ENCODE peak calls at places on chromosomes 12 and 14, in seven cellular contexts. O, M, S, Q, J, Z and K are unnamed samples.

GRCh38 chr14:64337901-64338615 is 43.9 kb upstream of the ESR2 start:
- DNase-seq in S (peak; percentile 69), Q (peak; percentile 58), M (peak; percentile 71), J (peak; percentile 62), Z (peak; percentile 59), O (no peak), K (peak; percentile 68)

GRCh38 chr12:50344775-50345174 is 51.6 kb downstream of the FAM186A start:
- DNase-seq in M (no peak), J (no peak), O (no peak), Q (no peak), S (no peak), Z (no peak), K (no peak)

GRCh38 chr12:45907955-45908354 is 82.4 kb downstream of the SCAF11 start:
- DNase-seq in S (no peak), J (no peak), Q (no peak), Z (no peak), O (no peak), M (no peak), K (no peak)

GRCh38 chr14:23154876-23155587 is 28.4 kb downstream of the SLC7A8 start:
- DNase-seq in Z (peak; percentile 61), M (peak; percentile 33), J (peak; percentile 84), S (peak; percentile 85), O (peak; percentile 71), Q (peak; percentile 89), K (peak; percentile 80)

GRCh38 chr14:53108292-53108937 is 44.7 kb downstream of the DDHD1 start:
- DNase-seq in S (no peak), O (no peak), J (no peak), M (no peak), Z (no peak), Q (no peak), K (no peak)

GRCh38 chr14:42673963-42674362 is 1067.3 kb downstream of the LRFN5 start:
- DNase-seq in Z (no peak), M (no peak), J (no peak), Q (no peak), O (no peak), S (no peak), K (no peak)

GRCh38 chr12:19489168-19489567 is 49.9 kb downstream of the AEBP2 start:
- DNase-seq in M (no peak), O (no peak), J (no peak), S (no peak), Z (no peak), Q (no peak), K (no peak)

GRCh38 chr12:1474567-1475153 is 119.7 kb downstream of the FBXL14 start:
- DNase-seq in S (peak; percentile 86), Z (no peak), Q (peak; percentile 97), M (peak; percentile 67), J (peak; percentile 96), O (no peak), K (no peak)

GRCh38 chr12:1918875-1919236 is 404 bp upstream of the CACNA2D4 start:
- DNase-seq in O (no peak), S (no peak), Q (no peak), Z (no peak), M (no peak), J (no peak), K (peak; percentile 4)

GRCh38 chr14:65664436-65664835 is 251.9 kb downstream of the FUT8 start:
- DNase-seq in M (no peak), J (no peak), Z (no peak), O (no peak), Q (no peak), S (no peak), K (no peak)

GRCh38 chr14:36521598-36522345 is 1.7 kb upstream of the NKX2-1 start:
- DNase-seq in O (no peak), Q (no peak), S (no peak), J (no peak), Z (no peak), M (no peak), K (no peak)

GRCh38 chr12:4417471-4417870 is 28.1 kb downstream of the FGF6 start:
- DNase-seq in Z (no peak), O (no peak), S (no peak), M (no peak), J (no peak), Q (no peak), K (no peak)

GRCh38 chr14:70771781-70772212 is 37.5 kb downstream of the MAP3K9 start:
- DNase-seq in Z (no peak), O (no peak), J (peak; percentile 56), M (no peak), S (no peak), Q (no peak), K (no peak)

GRCh38 chr12:108689314-108690190 is 41.8 kb downstream of the CORO1C start:
- DNase-seq in S (peak; percentile 93), M (no peak), Q (peak; percentile 55), J (peak; percentile 70), Z (peak; percentile 27), O (no peak), K (no peak)

GRCh38 chr14:22264759-22265158 is 324.3 kb downstream of the DAD1 start:
- DNase-seq in J (no peak), M (no peak), S (no peak), Z (no peak), Q (no peak), O (no peak), K (no peak)

GRCh38 chr14:35299708-35300107 is 7.5 kb downstream of the PSMA6 start:
- DNase-seq in O (no peak), Z (no peak), S (no peak), Q (no peak), M (peak; percentile 18), J (no peak), K (no peak)

GRCh38 chr12:39459027-39459434 is 16.1 kb upstream of the KIF21A start:
- DNase-seq in J (no peak), Q (no peak), Z (no peak), O (no peak), S (no peak), M (no peak), K (no peak)

GRCh38 chr14:77584809-77585208 is 31.6 kb downstream of the SPTLC2 start:
- DNase-seq in O (no peak), J (no peak), M (no peak), Z (no peak), S (no peak), Q (no peak), K (no peak)

GRCh38 chr14:22163051-22163450 is 426.0 kb downstream of the DAD1 start:
- DNase-seq in M (peak; percentile 46), S (peak; percentile 23), Q (peak; percentile 45), O (no peak), Z (no peak), J (peak; percentile 40), K (no peak)

GRCh38 chr12:80935076-80935475 is 2.7 kb downstream of the LIN7A start:
- DNase-seq in O (no peak), S (no peak), M (no peak), J (no peak), Q (no peak), Z (no peak), K (no peak)

GRCh38 chr12:55931780-55932545 is 1.0 kb downstream of the DGKA start:
- DNase-seq in Q (peak; percentile 29), S (peak; percentile 50), M (no peak), J (peak; percentile 43), O (peak; percentile 70), Z (peak; percentile 70), K (peak; percentile 80)

GRCh38 chr12:122893208-122894151 is 2.4 kb downstream of the VPS37B start:
- DNase-seq in Q (no peak), Z (no peak), J (no peak), M (peak; percentile 46), O (no peak), S (no peak), K (no peak)

GRCh38 chr12:9636807-9637206 is 29.1 kb upstream of the KLRB1 start:
- DNase-seq in O (no peak), Q (no peak), S (no peak), J (no peak), Z (no peak), M (no peak), K (no peak)

GRCh38 chr14:79605863-79606262 is 605.4 kb downstream of the DIO2 start:
- DNase-seq in M (no peak), Z (no peak), O (no peak), S (no peak), Q (no peak), J (no peak), K (no peak)

GRCh38 chr14:79600406-79600805 is 610.9 kb downstream of the DIO2 start:
- DNase-seq in M (no peak), O (no peak), Q (no peak), S (no peak), J (no peak), Z (no peak), K (no peak)

GRCh38 chr14:79602023-79602422 is 609.3 kb downstream of the DIO2 start:
- DNase-seq in Q (no peak), J (no peak), Z (no peak), O (no peak), S (no peak), M (no peak), K (no peak)

GRCh38 chr14:79601579-79601978 is 609.7 kb downstream of the DIO2 start:
- DNase-seq in J (no peak), S (no peak), M (no peak), Q (no peak), Z (no peak), O (no peak), K (no peak)

DNA sequence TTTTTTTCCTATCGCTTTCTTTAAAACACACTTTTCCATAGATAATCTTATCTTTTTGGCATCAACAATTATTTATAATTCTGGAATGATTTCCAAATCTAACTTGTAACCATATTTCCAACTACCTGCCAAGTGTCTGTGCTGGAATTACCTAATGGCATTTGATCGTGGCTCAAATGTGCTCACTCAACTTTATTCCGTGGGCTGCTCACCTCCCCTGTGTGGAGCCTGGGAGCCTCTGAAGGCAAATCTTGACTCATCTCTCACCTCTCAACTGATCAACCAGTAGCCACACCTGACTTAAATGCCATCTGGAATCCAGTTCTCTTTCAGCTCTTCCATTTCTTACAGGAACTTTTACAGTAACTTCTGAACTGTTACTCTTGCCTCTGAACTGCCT is 608.6 kb downstream of the DIO2 start:
- DNase-seq in Q (no peak), S (no peak), Z (no peak), J (no peak), O (no peak), M (no peak), K (no peak)
- H3K4me3 ChIP-seq in Q (no peak overlapping the region), S (no peak overlapping the region), Z (no peak overlapping the region), J (no peak overlapping the region), O (no peak overlapping the region), M (no peak overlapping the region), K (no peak overlapping the region)

GRCh38 chr14:99684356-99684952 is 356 bp downstream of the CYP46A1 start:
- DNase-seq in M (no peak), Z (no peak), S (no peak), J (no peak), O (no peak), Q (peak; percentile 8), K (no peak)
- H3K4me3 ChIP-seq in M (peak overlapping the region; percentile 74), Z (peak overlapping the region; percentile 52), S (peak overlapping the region; percentile 15), J (peak overlapping the region; percentile 35), O (peak overlapping the region; percentile 72), Q (peak overlapping the region; percentile 69), K (peak overlapping the region; percentile 81)

GRCh38 chr12:94139816-94140215 is 8.6 kb upstream of the PLXNC1 start:
- DNase-seq in Z (no peak), S (no peak), M (no peak), Q (no peak), O (no peak), J (no peak), K (no peak)
- H3K4me3 ChIP-seq in Z (no peak overlapping the region), S (no peak overlapping the region), M (no peak overlapping the region), Q (no peak overlapping the region), O (no peak overlapping the region), J (no peak overlapping the region), K (no peak overlapping the region)

GRCh38 chr14:56805992-56806737 is 4.1 kb downstream of the OTX2 start:
- DNase-seq in J (no peak), S (no peak), Z (no peak), M (no peak), O (no peak), Q (no peak), K (no peak)
- H3K4me3 ChIP-seq in J (no peak overlapping the region), S (no peak overlapping the region), Z (no peak overlapping the region), M (no peak overlapping the region), O (no peak overlapping the region), Q (no peak overlapping the region), K (no peak overlapping the region)